ENCODE peak calls at places on chromosomes 13 and 19, in seven cellular contexts. K, B, C, U, O, N and V are unnamed samples.

GRCh38 chr19:4432918-4433506 is 24.6 kb downstream of the UBXN6 start:
- DNase-seq in B (no peak), U (no peak), N (no peak), C (no peak), O (no peak), K (no peak), V (no peak)

GRCh38 chr19:27717825-27718224 is 1495.1 kb downstream of the UQCRFS1 start:
- DNase-seq in K (no peak), O (no peak), U (no peak), N (no peak), C (no peak), B (no peak), V (no peak)

GRCh38 chr19:1850809-1851544 is 2.7 kb upstream of the REXO1 start:
- DNase-seq in N (no peak), B (no peak), K (no peak), O (no peak), U (no peak), C (no peak), V (no peak)

GRCh38 chr13:109271555-109271954 is 514.8 kb downstream of the IRS2 start:
- DNase-seq in U (no peak), B (no peak), O (no peak), K (no peak), N (no peak), C (no peak), V (no peak)

GRCh38 chr13:95987841-95988240 is 65.4 kb downstream of the UGGT2 start:
- DNase-seq in N (no peak), U (no peak), K (no peak), O (no peak), B (no peak), C (no peak), V (no peak)

GRCh38 chr13:34884366-34884765 is 57.7 kb upstream of the NBEA start:
- DNase-seq in K (no peak), U (no peak), N (no peak), C (no peak), B (no peak), O (no peak), V (no peak)

GRCh38 chr19:17775245-17775927 is 19.6 kb upstream of the B3GNT3 start:
- DNase-seq in B (peak), C (no peak), N (no peak), U (no peak), K (no peak), O (no peak), V (peak)

GRCh38 chr13:107832521-107833095 is 382.7 kb downstream of the LIG4 start:
- DNase-seq in O (no peak), K (no peak), C (no peak), U (no peak), N (no peak), B (no peak), V (no peak)

GRCh38 chr13:43572601-43573360 is 214.0 kb downstream of the ENOX1 start:
- DNase-seq in C (no peak), N (no peak), K (no peak), U (no peak), O (no peak), B (no peak), V (no peak)

GRCh38 chr19:57757941-57758340 is 11.3 kb downstream of the ZNF776 start:
- DNase-seq in B (no peak), C (no peak), U (no peak), N (no peak), O (no peak), K (no peak), V (no peak)

GRCh38 chr19:46090444-46090843 is 34.0 kb downstream of the IGFL3 start:
- DNase-seq in B (no peak), N (no peak), C (no peak), O (no peak), U (no peak), K (no peak), V (no peak)

GRCh38 chr13:108483981-108484380 is 145.4 kb upstream of the MYO16 start:
- DNase-seq in C (no peak), B (no peak), N (no peak), O (no peak), K (no peak), U (no peak), V (no peak)

GRCh38 chr19:49231804-49232203 is 74.2 kb downstream of the TRPM4 start:
- DNase-seq in O (no peak), K (no peak), U (no peak), C (no peak), N (no peak), B (no peak), V (no peak)

GRCh38 chr19:17475541-17476115 is 5.3 kb downstream of the SLC27A1 start:
- DNase-seq in C (no peak), U (no peak), O (peak), N (no peak), K (no peak), B (no peak), V (no peak)

GRCh38 chr19:47268028-47268427 is 6.7 kb upstream of the INAFM1 start:
- DNase-seq in B (no peak), K (no peak), N (no peak), U (no peak), O (no peak), C (no peak), V (no peak)

GRCh38 chr13:39049274-39049673 is 11.0 kb downstream of the NHLRC3 start:
- DNase-seq in K (no peak), U (no peak), O (no peak), N (no peak), B (no peak), C (no peak), V (no peak)

GRCh38 chr13:77872995-77873394 is 45.6 kb downstream of the EDNRB start:
- DNase-seq in U (no peak), O (no peak), K (no peak), C (no peak), B (no peak), N (no peak), V (no peak)

GRCh38 chr19:19514215-19514633 is 1.1 kb downstream of the TSSK6 start:
- DNase-seq in B (no peak), U (no peak), C (peak), K (no peak), O (no peak), N (peak), V (no peak)

GRCh38 chr13:79995334-79995733 is 345.6 kb downstream of the SPRY2 start:
- DNase-seq in N (no peak), C (no peak), O (no peak), U (no peak), B (no peak), K (no peak), V (no peak)

GRCh38 chr13:98556968-98557591 is 19.8 kb downstream of the STK24 start:
- DNase-seq in U (no peak), C (peak), B (no peak), N (no peak), K (peak), O (no peak), V (no peak)

GRCh38 chr13:19845758-19846157 is 17.7 kb downstream of the ZMYM5 start:
- DNase-seq in C (peak), U (no peak), B (no peak), N (no peak), K (no peak), O (no peak), V (no peak)

GRCh38 chr13:106449096-106449495 is 86.4 kb downstream of the EFNB2 start:
- DNase-seq in U (no peak), B (no peak), N (no peak), K (no peak), C (no peak), O (no peak), V (no peak)

GRCh38 chr19:2529473-2529918 is 53.6 kb downstream of the GADD45B start:
- DNase-seq in B (no peak), O (no peak), N (no peak), K (no peak), U (no peak), C (no peak), V (no peak)

GRCh38 chr13:99990045-99990977 is 8.7 kb downstream of the ZIC2 start:
- DNase-seq in C (no peak), O (no peak), B (no peak), U (no peak), N (no peak), K (no peak), V (no peak)

GRCh38 chr13:51636349-51636890 is 52.2 kb downstream of the WDFY2 start:
- DNase-seq in N (no peak), O (no peak), K (no peak), C (no peak), U (no peak), B (no peak), V (no peak)

GRCh38 chr13:35470671-35471465 is 5.6 kb downstream of the MAB21L1 start:
- DNase-seq in B (no peak), U (no peak), K (no peak), C (no peak), O (no peak), N (peak), V (no peak)

GRCh38 chr13:43377955-43378354 is 354.6 kb downstream of the DNAJC15 start:
- DNase-seq in C (no peak), K (no peak), O (no peak), U (no peak), B (no peak), N (no peak), V (no peak)

GRCh38 chr19:45275370-45275971 is 24.4 kb downstream of the MARK4 start:
- DNase-seq in K (no peak), N (no peak), B (no peak), U (no peak), O (no peak), C (no peak), V (no peak)

GRCh38 chr19:30056580-30056979 is 114.5 kb downstream of the URI1 start:
- DNase-seq in C (no peak), B (no peak), O (no peak), N (no peak), U (no peak), K (no peak), V (no peak)

GRCh38 chr19:44374789-44375188 is 18.3 kb upstream of the ZNF112 start:
- DNase-seq in K (no peak), U (no peak), B (no peak), N (no peak), O (no peak), C (no peak), V (no peak)

GRCh38 chr19:39351537-39352037 is 9.4 kb downstream of the SAMD4B start:
- DNase-seq in N (no peak), O (no peak), B (peak), K (no peak), C (no peak), U (no peak), V (peak)

GRCh38 chr19:18856385-18857126 is 24.8 kb downstream of the UPF1 start:
- DNase-seq in O (peak), U (no peak), N (no peak), C (no peak), B (no peak), K (no peak), V (no peak)

GRCh38 chr13:46543307-46543706 is 9.7 kb upstream of the LRCH1 start:
- DNase-seq in N (no peak), B (no peak), U (no peak), C (no peak), O (no peak), K (no peak), V (no peak)

GRCh38 chr19:17847538-17848366 is at the start of gene JAK3:
- DNase-seq in K (peak), C (peak), U (peak), O (no peak), N (peak), B (peak), V (peak)

GRCh38 chr13:33787051-33787591 is 30.8 kb upstream of the RFC3 start:
- DNase-seq in U (no peak), C (no peak), B (peak), O (no peak), K (no peak), N (no peak), V (no peak)

GRCh38 chr19:16894080-16894479 is 5.3 kb downstream of the F2RL3 start:
- DNase-seq in O (no peak), C (no peak), K (no peak), N (no peak), U (no peak), B (no peak), V (no peak)